ENCODE peak calls at places on chromosomes 5 and 9, in seven cellular contexts. H is sigmoid colon, Y is IMR-90, M is Peyer's patch, W is adrenal gland, K is suprapubic skin, N is uterus. L is an unnamed sample. For H3K4me1, the result is how much of the 10 kb centered on the place peaks cover.

GRCh38 chr5:111655169-111655924 is 101.6 kb downstream of the NREP start:
- DNase-seq in M (no peak), H (no peak), N (no peak), W (no peak), Y (peak), K (no peak), L (no peak)

GRCh38 chr9:98380065-98380681 is 124.7 kb upstream of the TBC1D2 start:
- DNase-seq in M (peak), K (peak), W (peak), H (no peak), N (no peak), Y (peak), L (no peak)

GRCh38 chr9:124285903-124286291 is 28.1 kb downstream of the NEK6 start:
- DNase-seq in N (peak), H (peak), Y (peak), M (peak), W (peak), K (peak), L (no peak)

GRCh38 chr5:77129386-77129785 is 42.3 kb upstream of the ZBED3 start:
- DNase-seq in Y (peak), W (no peak), H (no peak), M (no peak), N (peak), K (no peak), L (no peak)

GRCh38 chr5:163888366-163888765 is 382.9 kb downstream of the MAT2B start:
- DNase-seq in Y (peak), K (no peak), W (no peak), N (no peak), H (no peak), M (no peak), L (no peak)

GRCh38 chr5:21792736-21793135 is 1060.4 kb downstream of the CDH12 start:
- DNase-seq in K (no peak), Y (peak), M (no peak), W (no peak), H (no peak), N (no peak), L (no peak)

GRCh38 chr5:54553659-54554207 is 36.2 kb downstream of the SNX18 start:
- DNase-seq in M (no peak), N (no peak), Y (no peak), H (no peak), W (no peak), K (no peak), L (no peak)

GRCh38 chr5:75337366-75338021 is 474 bp downstream of the HMGCR start:
- DNase-seq in Y (no peak), K (peak), N (peak), W (peak), H (peak), M (no peak), L (peak)

GRCh38 chr5:33824516-33825195 is 67.1 kb downstream of the ADAMTS12 start:
- DNase-seq in H (no peak), N (no peak), M (no peak), W (peak), K (no peak), Y (peak), L (no peak)

GRCh38 chr9:134266418-134266817 is 59.8 kb upstream of the RXRA start:
- DNase-seq in Y (no peak), K (no peak), W (no peak), M (no peak), H (no peak), N (no peak), L (no peak)

GRCh38 chr5:82225525-82226172 is 52.5 kb downstream of the RPS23 start:
- DNase-seq in N (peak), H (peak), M (peak), Y (peak), W (peak), K (peak), L (peak)

GRCh38 chr5:125695994-125696679 is 727.1 kb upstream of the GRAMD2B start:
- DNase-seq in K (no peak), H (no peak), M (no peak), Y (peak), N (no peak), W (no peak), L (no peak)

GRCh38 chr9:32665101-32665500 is 29.6 kb upstream of the TAF1L start:
- DNase-seq in M (no peak), Y (peak), W (no peak), K (no peak), H (no peak), N (no peak), L (no peak)

GRCh38 chr5:149517461-149518122 is 33.6 kb downstream of the CSNK1A1 start:
- DNase-seq in H (no peak), W (no peak), N (no peak), Y (peak), K (no peak), M (no peak), L (no peak)

GRCh38 chr9:129064499-129064908 is 16.4 kb upstream of the DOLPP1 start:
- DNase-seq in K (no peak), Y (no peak), N (no peak), H (no peak), W (peak), M (no peak), L (no peak)

GRCh38 chr5:178431063-178431776 is 159.0 kb downstream of the COL23A1 start:
- DNase-seq in Y (no peak), M (no peak), H (no peak), W (peak), N (no peak), K (peak), L (peak)

GRCh38 chr9:114830546-114830945 is 24.7 kb upstream of the TNFSF15 start:
- DNase-seq in Y (no peak), W (no peak), N (no peak), H (no peak), K (no peak), M (no peak), L (no peak)

GRCh38 chr5:77928776-77929175 is 152.6 kb upstream of the TBCA start:
- DNase-seq in M (no peak), W (no peak), Y (no peak), K (no peak), H (no peak), N (no peak), L (no peak)

GRCh38 chr9:124674651-124675050 is 96.5 kb downstream of the NR6A1 start:
- DNase-seq in M (no peak), H (no peak), W (no peak), K (no peak), Y (no peak), N (no peak), L (no peak)

GRCh38 chr5:52837068-52837467 is 49.4 kb downstream of the ITGA1 start:
- DNase-seq in Y (peak), W (no peak), N (peak), M (no peak), H (no peak), K (no peak), L (no peak)

GRCh38 chr9:31597977-31598376 is 786.5 kb upstream of the ACO1 start:
- DNase-seq in W (no peak), Y (no peak), K (no peak), M (no peak), H (no peak), N (no peak), L (no peak)

GRCh38 chr9:34204011-34204635 is 25.3 kb downstream of the UBAP1 start:
- DNase-seq in W (no peak), M (no peak), H (no peak), Y (no peak), K (no peak), N (no peak), L (no peak)

GRCh38 chr5:135383803-135384495 is 15.1 kb downstream of the MACROH2A1 start:
- DNase-seq in H (no peak), W (no peak), Y (no peak), M (no peak), N (no peak), K (no peak), L (no peak)

GRCh38 chr5:126801992-126802294 is 25.0 kb downstream of the LMNB1 start:
- DNase-seq in H (no peak), M (no peak), W (no peak), N (no peak), Y (peak), K (no peak), L (no peak)

GRCh38 chr9:127977877-127978647 is 2.7 kb downstream of the EEIG1 start:
- DNase-seq in N (peak), Y (peak), M (no peak), K (no peak), H (peak), W (peak), L (no peak)

GRCh38 chr9:130041648-130042405 is 1.2 kb downstream of the FNBP1 start:
- DNase-seq in W (no peak), Y (peak), N (peak), M (no peak), K (peak), H (peak), L (no peak)

GRCh38 chr5:145689235-145689634 is 145.9 kb downstream of the PRELID2 start:
- DNase-seq in M (no peak), K (no peak), H (no peak), Y (no peak), W (no peak), N (no peak), L (no peak)

GRCh38 chr9:91423785-91424402 is at the start of gene NFIL3:
- DNase-seq in W (peak), K (peak), M (peak), N (peak), H (peak), Y (peak), L (peak)

GRCh38 chr5:138901716-138902115 is 26.6 kb upstream of the LRRTM2 start:
- DNase-seq in N (no peak), M (no peak), W (no peak), K (no peak), H (no peak), Y (no peak), L (no peak)

GRCh38 chr5:73892806-73893205 is 266.8 kb downstream of the ARHGEF28 start:
- DNase-seq in M (no peak), W (no peak), K (no peak), N (no peak), Y (peak), H (no peak), L (no peak)

GRCh38 chr9:130138791-130139190 is 33.4 kb upstream of the NCS1 start:
- DNase-seq in N (peak), M (no peak), Y (peak), K (peak), W (peak), H (peak), L (peak)

GRCh38 chr5:57834829-57835554 is 352.4 kb upstream of the ACTBL2 start:
- DNase-seq in H (no peak), M (no peak), Y (peak), N (no peak), W (no peak), K (no peak), L (no peak)

GRCh38 chr5:90095292-90096060 is 314.1 kb downstream of the CETN3 start:
- DNase-seq in M (no peak), N (no peak), W (no peak), K (no peak), Y (no peak), H (no peak), L (no peak)

GRCh38 chr9:21985964-21986667 is 8.1 kb downstream of the CDKN2A start:
- DNase-seq in K (no peak), M (no peak), Y (no peak), H (no peak), W (no peak), N (no peak), L (no peak)

GRCh38 chr5:125372694-125373621 is 626.5 kb upstream of the ZNF608 start:
- DNase-seq in H (no peak), Y (peak), W (no peak), K (no peak), N (no peak), M (no peak), L (no peak)

GRCh38 chr9:96691326-96691725 is 36.2 kb upstream of the PRXL2C start:
- DNase-seq in W (no peak), H (no peak), K (no peak), Y (no peak), N (no peak), M (no peak), L (no peak)

GRCh38 chr5:96096724-96097123 is 135.1 kb upstream of the ELL2 start:
- DNase-seq in M (no peak), W (no peak), Y (no peak), H (no peak), K (no peak), N (no peak), L (no peak)

GRCh38 chr9:37027582-37028424 is 6.3 kb downstream of the PAX5 start:
- DNase-seq in N (peak), K (peak), H (no peak), Y (peak), M (peak), W (peak), L (peak)

GRCh38 chr9:38073882-38074281 is 4.9 kb upstream of the SHB start:
- DNase-seq in W (no peak), H (no peak), Y (no peak), M (no peak), K (no peak), N (no peak), L (no peak)

GRCh38 chr9:136439550-136440408 is at the start of gene INPP5E:
- DNase-seq in Y (peak), H (peak), M (peak), K (no peak), W (peak), N (peak), L (peak)
- TF ChIP-seq POLR2A in Y (peak), H (no peak), M (no peak), K (no peak), W (no peak), N (peak), L (no peak)

GRCh38 chr9:3526166-3526902 is 533 bp upstream of the RFX3 start:
- DNase-seq in M (peak), K (peak), Y (peak), H (peak), N (peak), W (peak), L (peak)

GRCh38 chr9:3525836-3526165 is at the start of gene RFX3:
- DNase-seq in N (peak), Y (peak), M (peak), H (peak), W (peak), K (peak), L (peak)

GRCh38 chr9:3528466-3528865 is 2.7 kb upstream of the RFX3 start:
- DNase-seq in Y (no peak), N (no peak), H (no peak), K (no peak), M (peak), W (no peak), L (no peak)

GRCh38 chr9:3526903-3527652 is 1.3 kb upstream of the RFX3 start:
- DNase-seq in H (no peak), M (peak), K (peak), N (no peak), W (peak), Y (peak), L (peak)

GRCh38 chr9:3527653-3527960 is 1.8 kb upstream of the RFX3 start:
- DNase-seq in M (no peak), Y (no peak), K (no peak), H (no peak), N (no peak), W (no peak), L (no peak)
- H3K4me1 ChIP-seq in M (under half), Y (under half), K (under half), H (under half), N (under half), W (under half), L (under half)

DNA sequence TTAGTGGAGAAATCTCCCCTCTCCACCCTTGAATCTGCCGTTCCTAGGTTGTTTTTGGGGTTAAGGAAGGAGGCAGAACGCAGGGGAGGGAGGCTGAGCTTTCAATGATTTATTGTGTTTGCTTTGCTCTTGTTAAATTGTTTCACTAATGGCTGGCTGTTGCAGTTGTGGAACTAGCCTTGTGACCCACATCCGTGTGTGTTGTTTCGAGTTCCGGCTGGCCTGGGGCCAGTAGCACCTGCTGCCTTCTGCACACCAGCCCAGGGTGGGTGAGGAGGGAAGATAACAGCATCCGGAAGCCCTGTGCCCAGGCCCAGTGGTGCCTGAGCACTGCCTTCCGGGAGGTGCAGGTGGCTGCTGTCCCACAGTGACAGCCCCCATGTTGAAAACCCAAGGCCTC is 3.6 kb downstream of the ERGIC1 start:
- DNase-seq in N (no peak), H (peak), M (peak), W (peak), Y (no peak), K (no peak), L (peak)
- TF ChIP-seq POLR2A in N (no peak), H (no peak), M (peak), W (no peak), Y (no peak), K (no peak), L (no peak)

GRCh38 chr9:4738866-4739586 is 2.0 kb downstream of the AK3 start:
- DNase-seq in M (no peak), N (no peak), H (no peak), K (no peak), Y (peak), W (no peak), L (no peak)

GRCh38 chr9:4739587-4740372 is 1.2 kb downstream of the AK3 start:
- DNase-seq in K (no peak), M (no peak), W (peak), Y (no peak), H (no peak), N (no peak), L (no peak)

GRCh38 chr9:4732890-4733289 is 8.1 kb downstream of the AK3 start:
- DNase-seq in Y (no peak), M (no peak), H (no peak), N (no peak), W (no peak), K (no peak), L (no peak)

DNA sequence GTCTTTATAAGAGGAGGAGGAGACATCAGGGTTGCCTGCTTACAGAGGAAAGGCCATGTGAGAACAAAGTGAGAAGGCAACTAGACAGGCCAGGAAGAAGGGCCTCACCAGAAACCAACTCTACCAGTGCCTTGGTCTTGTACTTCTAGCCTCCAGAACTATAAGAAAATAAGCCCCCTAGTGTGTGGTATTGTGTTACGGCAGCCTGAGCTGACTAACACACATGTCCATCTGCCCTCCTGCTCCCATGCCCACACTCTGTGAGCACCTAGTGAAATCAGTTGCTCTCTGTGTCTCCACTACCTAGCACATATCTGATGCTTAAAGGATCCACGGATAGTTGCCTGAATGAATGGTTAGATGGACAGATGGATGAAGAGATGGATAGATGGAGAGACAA is 6.9 kb downstream of the AK3 start:
- DNase-seq in K (no peak), H (no peak), N (no peak), Y (no peak), W (no peak), M (no peak), L (no peak)
- H3K4me1 ChIP-seq in K (under half), H (under half), N (under half), Y (under half), W (under half), M (under half), L (under half)

L was measured in breast epithelium.